ENCODE peak calls at places on chromosomes 16 and 17, in ten cellular contexts. Z, L, S, N, V, H, T, D, R and J are unnamed samples.
A peak's percentile ranks its signal among the peaks of the same experiment; 100 is the strongest.

GRCh38 chr17:45248132-45248936 is 13.6 kb downstream of the SPATA32 start:
- DNase-seq in N (no peak), D (peak; percentile 82), S (peak; percentile 92), T (no peak), R (peak; percentile 62), Z (no peak), H (no peak), V (no peak), L (no peak), J (no peak)

GRCh38 chr16:10980811-10981210 is 36.4 kb downstream of the CLEC16A start:
- DNase-seq in N (no peak), H (no peak), S (no peak), V (no peak), D (no peak), T (no peak), L (no peak), Z (no peak), R (no peak), J (no peak)

GRCh38 chr17:1724351-1724868 is at the start of gene WDR81:
- DNase-seq in N (peak; percentile 95), T (peak; percentile 67), R (peak; percentile 90), L (peak; percentile 89), S (peak; percentile 97), V (peak; percentile 91), D (peak; percentile 79), Z (peak; percentile 91), H (peak; percentile 88), J (no peak)

GRCh38 chr16:83701494-83701893 is 106.3 kb upstream of the HSBP1 start:
- DNase-seq in D (peak; percentile 65), L (no peak), T (peak; percentile 43), Z (no peak), H (no peak), S (peak; percentile 95), V (no peak), N (no peak), R (peak; percentile 29), J (no peak)

GRCh38 chr16:4766875-4767628 is at the start of gene ZNF500:
- DNase-seq in T (peak; percentile 98), H (peak; percentile 99), L (peak; percentile 99), R (peak; percentile 96), V (peak; percentile 98), D (peak; percentile 97), Z (peak; percentile 98), N (peak; percentile 99), S (peak; percentile 100), J (peak; percentile 98)

GRCh38 chr16:16146380-16147315 is 76.6 kb downstream of the ABCC6 start:
- DNase-seq in N (no peak), Z (no peak), R (no peak), T (no peak), S (no peak), D (no peak), H (no peak), L (no peak), V (no peak), J (no peak)

GRCh38 chr16:48244863-48245195 is 729 bp downstream of the LONP2 start:
- DNase-seq in T (no peak), R (no peak), N (no peak), S (no peak), H (no peak), L (no peak), V (no peak), Z (no peak), D (no peak), J (no peak)

GRCh38 chr16:67708368-67708771 is 10.7 kb downstream of the GFOD2 start:
- DNase-seq in N (no peak), Z (no peak), V (peak; percentile 63), T (no peak), H (no peak), L (no peak), S (no peak), D (peak; percentile 60), R (no peak), J (no peak)

GRCh38 chr17:40528692-40529417 is 27.4 kb upstream of the TNS4 start:
- DNase-seq in R (no peak), S (peak; percentile 39), H (peak; percentile 11), Z (no peak), T (no peak), V (peak; percentile 2), L (no peak), N (no peak), D (no peak), J (no peak)

GRCh38 chr17:40996829-40997228 is 2.9 kb upstream of the KRTAP3-3 start:
- DNase-seq in T (no peak), Z (no peak), R (no peak), S (no peak), L (no peak), V (no peak), H (no peak), D (no peak), N (no peak), J (no peak)

GRCh38 chr16:4086153-4086552 is 30.1 kb downstream of the ADCY9 start:
- DNase-seq in D (no peak), S (no peak), T (no peak), V (peak; percentile 77), N (peak; percentile 73), Z (no peak), L (no peak), H (no peak), R (no peak), J (no peak)

GRCh38 chr16:57087003-57087402 is 5.4 kb upstream of the CPNE2 start:
- DNase-seq in H (no peak), S (no peak), R (no peak), L (no peak), N (no peak), D (no peak), T (no peak), V (no peak), Z (no peak), J (no peak)

GRCh38 chr17:50290074-50290702 is 15.9 kb downstream of the TMEM92 start:
- DNase-seq in D (peak; percentile 98), R (peak; percentile 87), L (peak; percentile 49), Z (peak; percentile 89), S (peak; percentile 66), V (peak; percentile 71), H (peak; percentile 86), T (peak; percentile 93), N (peak; percentile 61), J (no peak)

GRCh38 chr17:43543300-43543699 is 2.8 kb downstream of the ETV4 start:
- DNase-seq in S (no peak), D (no peak), Z (no peak), N (no peak), R (no peak), H (no peak), L (no peak), V (no peak), T (no peak), J (no peak)

GRCh38 chr17:37642706-37643105 is 540 bp downstream of the DDX52 start:
- DNase-seq in D (peak; percentile 76), H (no peak), S (no peak), N (no peak), V (no peak), R (peak; percentile 31), T (peak; percentile 4), L (no peak), Z (no peak), J (no peak)

GRCh38 chr16:69428652-69429051 is 4.2 kb downstream of the CYB5B start:
- DNase-seq in Z (no peak), L (no peak), N (no peak), S (no peak), R (no peak), D (no peak), H (no peak), V (no peak), T (no peak), J (no peak)

GRCh38 chr16:69419956-69420355 is 4.5 kb upstream of the CYB5B start:
- DNase-seq in D (no peak), L (no peak), R (no peak), V (no peak), H (no peak), N (no peak), S (no peak), Z (no peak), T (no peak), J (no peak)

GRCh38 chr16:69424935-69425784 is 741 bp downstream of the CYB5B start:
- DNase-seq in H (no peak), S (no peak), V (no peak), Z (no peak), T (no peak), D (no peak), N (no peak), L (no peak), R (no peak), J (no peak)

GRCh38 chr16:69423189-69423588 is 1.2 kb upstream of the CYB5B start:
- DNase-seq in H (no peak), D (no peak), R (no peak), L (no peak), T (no peak), Z (no peak), V (no peak), S (no peak), N (no peak), J (no peak)

GRCh38 chr16:69424053-69424934 is at the start of gene CYB5B:
- DNase-seq in R (peak; percentile 99), T (peak; percentile 99), Z (peak; percentile 95), L (peak; percentile 97), H (peak; percentile 89), S (peak; percentile 99), D (peak; percentile 99), N (peak; percentile 92), V (peak; percentile 96), J (peak; percentile 94)
- TF ChIP-seq CTCF in R (no peak), T (peak; percentile 12), Z (no peak), L (peak; percentile 31), H (peak; percentile 26), S (no peak), D (no peak), N (peak; percentile 16), V (no peak), J (no peak)

DNA sequence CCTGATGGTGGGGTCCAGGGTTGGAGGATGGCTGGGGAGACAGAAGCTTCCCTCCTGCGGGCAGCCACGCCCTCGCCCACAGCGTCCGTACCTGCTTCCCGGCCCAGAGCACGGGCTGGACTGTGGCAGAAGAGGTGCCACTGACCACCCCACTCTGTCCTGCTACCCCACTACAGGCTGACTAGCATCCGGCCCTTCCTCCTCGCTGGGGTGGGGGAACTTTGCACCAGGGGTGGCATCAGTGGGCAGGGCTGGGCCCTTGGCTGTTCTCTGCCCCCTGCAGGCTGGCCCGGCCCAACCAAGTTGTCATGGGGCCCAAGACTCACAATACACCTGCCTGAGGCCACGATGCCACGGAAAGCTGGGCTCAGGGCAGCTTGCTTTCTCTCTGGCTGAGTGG is 73.0 kb downstream of the KLHDC4 start:
- DNase-seq in Z (no peak), D (no peak), L (no peak), H (no peak), S (no peak), R (no peak), V (no peak), N (no peak), T (no peak), J (no peak)
- TF ChIP-seq CTCF in Z (no peak), D (no peak), L (no peak), H (no peak), S (no peak), R (no peak), V (no peak), N (no peak), T (no peak), J (no peak)

GRCh38 chr16:17251496-17251895 is 219.3 kb downstream of the XYLT1 start:
- DNase-seq in N (no peak), Z (no peak), D (no peak), L (no peak), V (no peak), H (no peak), R (no peak), S (no peak), T (no peak), J (no peak)
- TF ChIP-seq CTCF in N (no peak), Z (no peak), D (no peak), L (no peak), V (no peak), H (no peak), R (no peak), S (peak; percentile 47), T (no peak), J (no peak)

GRCh38 chr17:77200711-77201110 is 59.9 kb downstream of the SEC14L1 start:
- DNase-seq in V (no peak), H (no peak), S (no peak), N (no peak), Z (no peak), R (peak; percentile 29), D (peak; percentile 82), L (no peak), T (no peak), J (no peak)
- TF ChIP-seq CTCF in V (no peak), H (no peak), S (no peak), N (no peak), Z (no peak), R (no peak), D (no peak), L (no peak), T (no peak), J (no peak)